ENCODE peak calls at places on chromosomes 3 and 15, in eight cellular contexts. U is transverse colon; M is hypothalamus; R is CD4-positive, alpha-beta T cell; W is nephron progenitor cell; C is KG1; D is heart left ventricle; K is RWPE1. V is an unnamed sample.

GRCh38 chr15:51750942-51751686 is at the start of gene TMOD2:
- DNase-seq in U (peak), M (peak), R (peak), W (peak), C (no peak), D (peak), K (peak), V (peak)

GRCh38 chr15:44102675-44103254 is 92.3 kb downstream of the FRMD5 start:
- DNase-seq in U (no peak), M (no peak), R (no peak), W (no peak), C (no peak), D (no peak), K (peak), V (no peak)

GRCh38 chr3:46479696-46480095 is 15.0 kb upstream of the LTF start:
- DNase-seq in U (no peak), M (no peak), R (no peak), W (no peak), C (no peak), D (no peak), K (no peak), V (no peak)

GRCh38 chr3:43723121-43723734 is 32.5 kb downstream of the ABHD5 start:
- DNase-seq in U (no peak), M (no peak), R (no peak), W (no peak), C (no peak), D (no peak), K (peak), V (no peak)

GRCh38 chr15:78007965-78008886 is 69.3 kb downstream of the TBC1D2B start:
- DNase-seq in U (peak), M (no peak), R (no peak), W (no peak), C (no peak), D (peak), K (peak), V (no peak)

GRCh38 chr3:186254676-186255665 is 107.1 kb downstream of the DGKG start:
- DNase-seq in U (peak), M (no peak), R (no peak), W (no peak), C (no peak), D (peak), K (no peak), V (no peak)

GRCh38 chr15:30023798-30024295 is 58.9 kb upstream of the GOLGA8J start:
- DNase-seq in U (no peak), M (no peak), R (no peak), W (no peak), C (no peak), D (no peak), K (no peak), V (no peak)

GRCh38 chr3:111976254-111976653 is 2.6 kb upstream of the ABHD10 start:
- DNase-seq in U (no peak), M (no peak), R (no peak), W (no peak), C (no peak), D (no peak), K (no peak), V (no peak)

GRCh38 chr15:53716909-53717878 is 42.3 kb downstream of the WDR72 start:
- DNase-seq in U (no peak), M (no peak), R (no peak), W (no peak), C (no peak), D (no peak), K (peak), V (no peak)

GRCh38 chr3:23002846-23003800 is 200.0 kb upstream of the UBE2E2 start:
- DNase-seq in U (no peak), M (no peak), R (no peak), W (no peak), C (no peak), D (peak), K (no peak), V (no peak)